ENCODE peak calls at places on chromosomes 13 and 19, in six cellular contexts. W is NB4, J is activated gamma-delta T cell treated with Interleukin-2 at 50 U/mL for 16 hours, D is NCI-H1436, I is fibroblast of pulmonary artery, B is NCI-H1694. O is an unnamed sample.

GRCh38 chr19:29552454-29553280 is 26.9 kb downstream of the VSTM2B start:
- DNase-seq in D (no peak), B (no peak), J (no peak), I (no peak), W (no peak), O (no peak)

GRCh38 chr19:42555317-42555716 is 27.0 kb upstream of the CEACAM1 start:
- DNase-seq in I (no peak), J (no peak), D (no peak), B (no peak), W (peak), O (no peak)

GRCh38 chr13:50589139-50589538 is 254.4 kb downstream of the DLEU7 start:
- DNase-seq in D (no peak), W (peak), J (no peak), I (peak), B (no peak), O (no peak)

GRCh38 chr19:55206664-55207500 is 2.4 kb downstream of the PTPRH start:
- DNase-seq in I (peak), W (peak), J (no peak), B (no peak), D (peak), O (peak)

GRCh38 chr19:3586124-3586626 is 897 bp downstream of the GIPC3 start:
- DNase-seq in I (no peak), B (no peak), D (no peak), J (peak), W (peak), O (no peak)

GRCh38 chr19:50666346-50667176 is 17.3 kb downstream of the C19orf81 start:
- DNase-seq in B (no peak), D (no peak), I (no peak), J (no peak), W (no peak), O (no peak)

GRCh38 chr19:8145969-8146368 is 3.4 kb downstream of the FBN3 start:
- DNase-seq in W (peak), D (peak), B (no peak), J (no peak), I (no peak), O (no peak)

GRCh38 chr13:23140492-23140891 is 40.3 kb upstream of the SGCG start:
- DNase-seq in W (no peak), I (no peak), J (no peak), B (no peak), D (no peak), O (no peak)

GRCh38 chr19:11984986-11985385 is 20.1 kb downstream of the ZNF763 start:
- DNase-seq in W (peak), I (no peak), B (no peak), D (no peak), J (no peak), O (no peak)

GRCh38 chr13:21736926-21737325 is 66.1 kb downstream of the FGF9 start:
- DNase-seq in D (no peak), W (no peak), B (no peak), I (no peak), J (no peak), O (no peak)

GRCh38 chr13:20274466-20274865 is 42.3 kb upstream of the GJB6 start:
- DNase-seq in B (no peak), W (no peak), J (no peak), D (no peak), I (no peak), O (no peak)

O was measured in occipital lobe.